ENCODE peak calls at places on chromosomes 7 and 10, in eight cellular contexts. S is activated T-helper 2 cell treated with anti-CD3 and anti-CD28 coated beads, Interferon-gamma antibody, Interleukin-2, Interleukin-4, amounts not matched to agents 10 μg/mL and 5 μg/mL and 100 μg/mL, durations not matched to agents 14 hours and 24 hours and 36 hours; F is stimulated activated CD4-positive, alpha-beta T cell treated with anti-CD3 and anti-CD28 coated beads, Interleukin-4, amount 100 ng/mL, for 48 hours; Z is tibial nerve; H is Daoy; U is fibroblast of lung; R is endothelial cell; T is activated CD4-positive, alpha-beta T cell treated with anti-CD3 and anti-CD28 coated beads for 48 hours. I is an unnamed sample.

GRCh38 chr7:17773289-17773626 is 167.0 kb downstream of the SNX13 start:
- DNase-seq in S (no peak), F (no peak), Z (no peak), H (peak), U (peak), R (no peak), T (no peak), I (no peak)

GRCh38 chr10:125788156-125789034 is 12.8 kb upstream of the MMP21 start:
- DNase-seq in S (no peak), F (no peak), Z (no peak), H (no peak), U (no peak), R (peak), T (no peak), I (no peak)

GRCh38 chr10:67837519-67838314 is at the start of gene DNAJC12:
- DNase-seq in S (no peak), F (no peak), Z (no peak), H (peak), U (peak), R (no peak), T (no peak), I (peak)

GRCh38 chr7:1242129-1242572 is 9.5 kb downstream of the UNCX start:
- DNase-seq in S (no peak), F (no peak), Z (no peak), H (no peak), U (no peak), R (no peak), T (no peak), I (no peak)

GRCh38 chr7:55060085-55060484 is 41.3 kb downstream of the EGFR start:
- DNase-seq in S (no peak), F (no peak), Z (no peak), H (no peak), U (no peak), R (no peak), T (no peak), I (no peak)

GRCh38 chr7:130733866-130734524 is at the start of gene KLF14:
- DNase-seq in S (peak), F (peak), Z (peak), H (peak), U (peak), R (peak), T (peak), I (peak)

GRCh38 chr10:80515941-80516340 is 21.8 kb upstream of the SH2D4B start:
- DNase-seq in S (no peak), F (no peak), Z (no peak), H (no peak), U (no peak), R (no peak), T (no peak), I (no peak)

GRCh38 chr10:36840793-36841192 is 284.6 kb upstream of the ANKRD30A start:
- DNase-seq in S (no peak), F (no peak), Z (no peak), H (no peak), U (no peak), R (no peak), T (no peak), I (no peak)

GRCh38 chr7:107494315-107494751 is 24.5 kb downstream of the GPR22 start:
- DNase-seq in S (no peak), F (no peak), Z (no peak), H (no peak), U (peak), R (no peak), T (no peak), I (no peak)

GRCh38 chr10:97888641-97889262 is 39.1 kb downstream of the GOLGA7B start:
- DNase-seq in S (no peak), F (peak), Z (no peak), H (peak), U (peak), R (no peak), T (peak), I (peak)

GRCh38 chr10:5552376-5553321 is 27.9 kb downstream of the CALML3 start:
- DNase-seq in S (no peak), F (no peak), Z (no peak), H (no peak), U (no peak), R (no peak), T (no peak), I (no peak)

GRCh38 chr7:99459087-99459486 is 6.9 kb downstream of the ATP5MF start:
- DNase-seq in S (no peak), F (no peak), Z (no peak), H (no peak), U (no peak), R (peak), T (peak), I (no peak)

GRCh38 chr10:109898007-109898406 is 25.3 kb downstream of the XPNPEP1 start:
- DNase-seq in S (no peak), F (no peak), Z (no peak), H (no peak), U (no peak), R (no peak), T (no peak), I (no peak)

GRCh38 chr10:97771913-97772823 is at the start of gene SFRP5:
- DNase-seq in S (no peak), F (no peak), Z (no peak), H (peak), U (no peak), R (no peak), T (no peak), I (no peak)

GRCh38 chr7:28301148-28301641 is 111.1 kb upstream of the CREB5 start:
- DNase-seq in S (no peak), F (no peak), Z (no peak), H (peak), U (peak), R (no peak), T (no peak), I (peak)

GRCh38 chr7:110591341-110591740 is 499.6 kb upstream of the LRRN3 start:
- DNase-seq in S (no peak), F (peak), Z (no peak), H (no peak), U (peak), R (no peak), T (peak), I (no peak)

GRCh38 chr7:44769381-44770209 is 20.9 kb downstream of the ZMIZ2 start:
- DNase-seq in S (no peak), F (no peak), Z (no peak), H (peak), U (peak), R (no peak), T (no peak), I (peak)

GRCh38 chr7:79912213-79912633 is 222.4 kb upstream of the GNAI1 start:
- DNase-seq in S (no peak), F (no peak), Z (no peak), H (no peak), U (no peak), R (no peak), T (no peak), I (no peak)

GRCh38 chr7:47586925-47587324 is 5.0 kb upstream of the TNS3 start:
- DNase-seq in S (no peak), F (no peak), Z (no peak), H (no peak), U (no peak), R (no peak), T (no peak), I (no peak)

GRCh38 chr7:98251251-98251843 is 685 bp downstream of the TECPR1 start:
- DNase-seq in S (peak), F (peak), Z (no peak), H (peak), U (peak), R (no peak), T (peak), I (no peak)

GRCh38 chr10:114479307-114479706 is 75.0 kb upstream of the AFAP1L2 start:
- DNase-seq in S (no peak), F (no peak), Z (peak), H (no peak), U (peak), R (no peak), T (no peak), I (peak)

GRCh38 chr10:102262744-102263370 is 17.5 kb downstream of the GBF1 start:
- DNase-seq in S (no peak), F (no peak), Z (no peak), H (no peak), U (no peak), R (no peak), T (no peak), I (peak)

GRCh38 chr7:37960483-37960882 is 40.0 kb downstream of the EPDR1 start:
- DNase-seq in S (no peak), F (no peak), Z (no peak), H (no peak), U (peak), R (no peak), T (no peak), I (no peak)

GRCh38 chr10:114380060-114380459 is 24.2 kb downstream of the AFAP1L2 start:
- DNase-seq in S (no peak), F (no peak), Z (no peak), H (no peak), U (no peak), R (no peak), T (no peak), I (no peak)